ENCODE peak calls at places on chromosomes 3 and 15, in nine cellular contexts. W is suprapubic skin; R is A549; I is astrocyte; C is trophoblast cell; J is IMR-90; H is mesendoderm; G is CD4-positive, alpha-beta memory T cell; L is CD8-positive, alpha-beta memory T cell. E is an unnamed sample. For H3K4me1, the result is how much of the 10 kb centered on the place peaks cover.

GRCh38 chr3:60294181-60294580 is 957.1 kb downstream of the FHIT start:
- DNase-seq in G (no peak), R (no peak), C (no peak), L (no peak), W (no peak), I (peak), H (no peak), J (peak), E (no peak)

GRCh38 chr3:41808152-41808551 is 153.8 kb downstream of the ULK4 start:
- DNase-seq in G (no peak), J (peak), I (peak), H (no peak), W (no peak), R (no peak), C (no peak), L (no peak), E (no peak)

GRCh38 chr3:8657804-8658311 is 13.3 kb upstream of the SSUH2 start:
- DNase-seq in H (no peak), J (no peak), R (no peak), C (no peak), L (no peak), W (no peak), I (peak), G (no peak), E (peak)

GRCh38 chr3:177351757-177352158 is 154.5 kb upstream of the TBL1XR1 start:
- DNase-seq in J (no peak), H (no peak), I (no peak), C (no peak), W (no peak), R (no peak), L (no peak), G (no peak), E (no peak)

GRCh38 chr15:60043744-60044435 is 39.8 kb downstream of the FOXB1 start:
- DNase-seq in R (no peak), H (peak), L (no peak), J (no peak), W (no peak), I (no peak), C (no peak), G (no peak), E (no peak)

GRCh38 chr3:10085738-10086137 is 22.3 kb downstream of the FANCD2OS start:
- DNase-seq in C (peak), G (no peak), R (no peak), J (no peak), W (no peak), L (no peak), H (no peak), I (no peak), E (no peak)

GRCh38 chr3:27507515-27508266 is 23.5 kb upstream of the SLC4A7 start:
- DNase-seq in H (no peak), L (no peak), G (no peak), I (peak), W (peak), R (no peak), J (peak), C (peak), E (no peak)

GRCh38 chr15:100338971-100339444 is 2.8 kb downstream of the ADAMTS17 start:
- DNase-seq in W (no peak), L (peak), C (peak), H (peak), I (peak), G (peak), R (peak), J (peak), E (peak)

GRCh38 chr3:107699682-107700081 is 176.9 kb downstream of the BBX start:
- DNase-seq in J (peak), H (no peak), C (no peak), L (no peak), G (no peak), R (no peak), W (no peak), I (peak), E (no peak)

GRCh38 chr3:153439780-153440179 is 277.8 kb downstream of the RAP2B start:
- DNase-seq in G (no peak), L (no peak), W (no peak), I (no peak), H (peak), J (peak), R (peak), C (no peak), E (no peak)

GRCh38 chr15:81108427-81108826 is 25.6 kb upstream of the CFAP161 start:
- DNase-seq in C (no peak), W (no peak), I (no peak), L (no peak), J (no peak), G (no peak), R (peak), H (peak), E (no peak)

GRCh38 chr3:1883489-1883888 is 215.2 kb upstream of the CNTN4 start:
- DNase-seq in G (no peak), R (no peak), C (no peak), L (no peak), H (no peak), I (no peak), J (no peak), W (no peak), E (no peak)

GRCh38 chr3:169998668-169999131 is 32.1 kb downstream of the SEC62 start:
- DNase-seq in L (no peak), C (peak), I (peak), J (peak), R (peak), W (no peak), H (no peak), G (no peak), E (no peak)

GRCh38 chr3:129305592-129306091 is 27.0 kb downstream of the HMCES start:
- DNase-seq in C (peak), L (no peak), R (no peak), H (peak), J (peak), I (peak), G (no peak), W (no peak), E (peak)

GRCh38 chr3:4746241-4746958 is 232.8 kb upstream of the BHLHE40 start:
- DNase-seq in J (peak), H (peak), R (peak), I (peak), W (no peak), G (no peak), C (no peak), L (no peak), E (peak)

GRCh38 chr3:89184151-89184550 is 76.7 kb downstream of the EPHA3 start:
- DNase-seq in J (no peak), I (no peak), H (no peak), W (no peak), R (no peak), C (no peak), L (no peak), G (no peak), E (no peak)

GRCh38 chr15:31453558-31454318 is 127.1 kb downstream of the KLF13 start:
- DNase-seq in I (no peak), R (no peak), H (no peak), W (peak), L (no peak), J (no peak), G (no peak), C (no peak), E (no peak)

GRCh38 chr3:100001514-100002270 is 112.6 kb downstream of the FILIP1L start:
- DNase-seq in L (no peak), W (no peak), R (no peak), J (no peak), C (no peak), I (no peak), H (no peak), G (no peak), E (no peak)

GRCh38 chr3:39361252-39361927 is 21.8 kb upstream of the SLC25A38 start:
- DNase-seq in W (no peak), R (no peak), G (peak), I (no peak), C (no peak), H (no peak), J (no peak), L (peak), E (no peak)

GRCh38 chr3:157533298-157533870 is 30.2 kb upstream of the VEPH1 start:
- DNase-seq in G (no peak), W (no peak), J (peak), R (no peak), I (peak), L (no peak), C (no peak), H (no peak), E (no peak)

GRCh38 chr3:150721285-150722130 is 17.8 kb upstream of the ERICH6 start:
- DNase-seq in H (peak), W (no peak), I (no peak), J (peak), L (no peak), G (peak), C (peak), R (peak), E (no peak)

GRCh38 chr3:129937717-129938116 is 36.8 kb upstream of the TRH start:
- DNase-seq in R (no peak), I (no peak), H (peak), W (no peak), C (no peak), G (no peak), J (no peak), L (no peak), E (no peak)

GRCh38 chr3:60307800-60308199 is 943.5 kb downstream of the FHIT start:
- DNase-seq in G (no peak), I (no peak), H (no peak), C (no peak), L (no peak), J (no peak), R (no peak), W (no peak), E (no peak)

GRCh38 chr3:171620825-171621434 is 160.7 kb upstream of the TNIK start:
- DNase-seq in H (peak), R (no peak), I (peak), C (no peak), J (peak), G (no peak), L (no peak), W (no peak), E (no peak)

GRCh38 chr3:109702252-109702651 is 364.9 kb upstream of the DPPA4 start:
- DNase-seq in C (no peak), J (peak), L (no peak), H (no peak), I (peak), R (no peak), G (no peak), W (no peak), E (no peak)

GRCh38 chr15:39426552-39427532 is 154.0 kb upstream of the THBS1 start:
- DNase-seq in J (peak), R (no peak), I (peak), C (peak), G (peak), W (no peak), H (no peak), L (peak), E (peak)

GRCh38 chr3:50297896-50298725 is 1.1 kb downstream of the HYAL3 start:
- DNase-seq in W (no peak), L (no peak), G (no peak), R (no peak), H (peak), C (no peak), I (no peak), J (no peak), E (peak)

GRCh38 chr3:170233532-170233931 is 11.3 kb downstream of the PRKCI start:
- DNase-seq in L (no peak), I (peak), G (no peak), W (no peak), R (peak), H (no peak), J (peak), C (peak), E (no peak)

GRCh38 chr3:96007650-96008195 is 806.7 kb upstream of the EPHA6 start:
- DNase-seq in I (no peak), G (no peak), H (no peak), C (no peak), R (no peak), W (no peak), L (no peak), J (no peak), E (no peak)

GRCh38 chr3:139121513-139122220 is 77.0 kb upstream of the PRR23C start:
- DNase-seq in W (peak), L (no peak), H (no peak), G (no peak), J (peak), I (peak), C (peak), R (peak), E (no peak)

GRCh38 chr15:98721166-98721565 is 72.8 kb downstream of the IGF1R start:
- DNase-seq in R (no peak), W (no peak), J (peak), L (no peak), I (no peak), H (no peak), G (no peak), C (no peak), E (no peak)

GRCh38 chr3:134009345-134010000 is 20.3 kb downstream of the SLCO2A1 start:
- DNase-seq in W (no peak), L (no peak), J (peak), I (peak), R (no peak), G (no peak), C (no peak), H (no peak), E (no peak)

GRCh38 chr3:197083486-197083885 is 53.9 kb upstream of the MELTF start:
- DNase-seq in C (no peak), L (no peak), W (no peak), I (peak), J (peak), G (no peak), R (peak), H (peak), E (no peak)

GRCh38 chr3:155629006-155629405 is 115.9 kb downstream of the PLCH1 start:
- DNase-seq in C (peak), R (no peak), W (no peak), H (no peak), L (no peak), J (no peak), G (no peak), I (no peak), E (no peak)

GRCh38 chr3:155634121-155634719 is 110.7 kb downstream of the PLCH1 start:
- DNase-seq in G (no peak), J (no peak), R (no peak), I (no peak), L (no peak), C (no peak), H (no peak), W (no peak), E (no peak)

GRCh38 chr3:155631323-155632019 is 113.4 kb downstream of the PLCH1 start:
- DNase-seq in I (peak), J (no peak), H (no peak), G (no peak), L (no peak), C (peak), W (no peak), R (no peak), E (no peak)
- H3K4me3 ChIP-seq in I (no peak), J (no peak), H (no peak), G (no peak), L (no peak), C (no peak), W (no peak), R (no peak), E (no peak)

DNA sequence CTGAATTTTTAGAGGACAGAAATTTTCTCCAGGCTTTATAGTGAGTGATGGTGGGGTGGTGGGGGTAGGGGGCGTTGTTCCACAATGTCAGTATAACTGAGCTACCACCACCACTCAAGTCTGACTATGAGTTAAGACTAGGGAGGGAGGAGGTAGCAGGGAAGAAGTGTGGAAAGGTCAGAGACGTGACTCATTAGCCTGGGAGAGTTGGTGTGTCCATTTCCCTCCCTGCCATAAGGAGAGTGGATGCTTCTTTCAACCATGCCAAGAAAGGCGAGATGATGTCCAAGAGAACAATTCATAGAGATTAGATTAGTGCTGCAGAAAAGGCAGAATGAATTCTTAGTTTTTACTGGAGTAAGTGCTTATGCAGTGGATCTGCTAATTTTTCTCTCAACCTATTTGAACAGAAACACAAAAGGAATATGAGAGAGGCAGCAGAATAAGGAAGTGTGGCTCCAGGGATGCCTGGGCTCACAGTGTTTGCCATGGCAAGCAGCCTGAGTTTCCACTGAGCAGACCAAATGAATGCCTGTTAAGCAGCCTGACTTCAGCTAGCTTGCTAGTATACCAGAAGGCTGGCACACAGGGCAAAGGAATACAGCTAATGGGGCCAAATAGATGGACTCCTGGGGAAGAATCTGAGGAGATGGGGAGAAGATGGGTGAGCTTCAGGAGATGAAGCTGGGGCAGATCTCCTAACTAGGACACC is 708.9 kb downstream of the NTRK3 start:
- DNase-seq in H (no peak), C (no peak), J (no peak), R (no peak), L (no peak), W (no peak), I (peak), G (no peak), E (no peak)
- H3K4me1 ChIP-seq in H (under half), C (under half), J (under half), R (under half), L (under half), W (under half), I (under half), G (under half), E (under half)

GRCh38 chr3:111949712-111950111 is 29.1 kb upstream of the ABHD10 start:
- DNase-seq in C (peak), R (no peak), G (no peak), L (no peak), J (no peak), H (no peak), W (no peak), I (no peak), E (no peak)

GRCh38 chr3:111947179-111947727 is 31.6 kb upstream of the ABHD10 start:
- DNase-seq in R (no peak), W (no peak), J (peak), H (no peak), C (peak), L (no peak), G (no peak), I (peak), E (no peak)

GRCh38 chr3:111943533-111943932 is 35.3 kb upstream of the ABHD10 start:
- DNase-seq in H (no peak), I (no peak), L (no peak), W (no peak), R (no peak), G (no peak), J (peak), C (no peak), E (no peak)

DNA sequence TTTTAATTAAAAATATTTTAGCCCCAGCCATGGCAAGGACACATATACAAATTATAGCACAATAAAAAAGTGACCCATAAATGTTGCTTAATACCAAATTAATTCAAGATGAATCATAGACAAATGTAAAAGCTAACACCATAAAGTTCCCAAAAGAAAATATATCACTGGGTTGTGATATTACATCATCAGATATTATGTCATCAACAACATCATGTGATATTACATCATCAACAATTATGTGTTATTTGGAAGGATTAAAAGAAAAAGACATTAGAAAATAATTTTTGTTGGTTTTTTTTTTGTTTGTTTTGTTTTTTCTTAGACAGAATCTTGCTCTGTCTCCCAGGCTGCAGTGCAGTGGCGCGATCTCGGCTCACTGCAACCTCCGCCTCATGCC is 34.4 kb upstream of the ABHD10 start:
- DNase-seq in R (no peak), W (no peak), I (no peak), L (no peak), C (peak), J (no peak), G (no peak), H (no peak), E (no peak)
- H3K27ac ChIP-seq in R (no peak), W (no peak), I (no peak), L (no peak), C (no peak), J (no peak), G (no peak), H (no peak), E (no peak)

GRCh38 chr15:91319715-91320059 is 219.6 kb downstream of the SV2B start:
- DNase-seq in R (no peak), C (no peak), H (no peak), L (no peak), I (no peak), W (no peak), G (no peak), J (no peak), E (no peak)
- H3K4me3 ChIP-seq in R (no peak), C (no peak), H (no peak), L (no peak), I (no peak), W (no peak), G (no peak), J (no peak), E (no peak)

GRCh38 chr3:52092291-52092660 is 35.9 kb upstream of the DUSP7 start:
- DNase-seq in L (no peak), H (no peak), W (no peak), G (no peak), I (no peak), C (no peak), J (no peak), R (no peak), E (peak)
- H3K4me1 ChIP-seq in L (under half), H (under half), W (under half), G (under half), I (half or more), C (under half), J (half or more), R (under half), E (half or more)

DNA sequence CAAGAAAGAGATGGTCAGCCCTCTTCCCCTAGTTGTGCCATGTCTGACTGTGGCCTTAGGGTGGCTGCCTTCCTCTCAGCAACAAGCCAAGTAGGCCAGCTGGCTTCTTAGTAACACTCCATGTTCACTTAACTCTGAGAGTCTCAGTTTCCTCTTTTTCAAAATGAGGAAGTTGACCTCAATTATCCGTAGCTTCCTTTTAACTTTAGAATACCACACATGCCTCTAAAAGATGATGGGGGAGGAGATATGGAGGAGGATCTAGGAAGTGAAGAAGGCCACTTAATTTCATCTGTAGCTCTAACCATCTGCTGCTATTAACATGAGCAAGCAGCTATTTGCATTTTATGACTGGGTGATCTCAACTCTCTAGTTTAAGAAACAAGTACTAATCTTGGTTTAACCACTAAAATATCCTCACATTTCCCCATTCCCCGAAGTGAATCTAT is 32.9 kb downstream of the CD200R1L start:
- DNase-seq in L (no peak), W (no peak), J (peak), C (peak), I (peak), H (peak), R (no peak), G (no peak), E (no peak)
- H3K27ac ChIP-seq in L (no peak), W (peak), J (peak), C (no peak), I (peak), H (no peak), R (peak), G (no peak), E (no peak)